ENCODE peak calls at places on chromosome 16, in five cellular contexts. One of them, this sample, is unnamed.

GRCh38 chr16:65889533-65889966 is 476.9 kb upstream of the CDH5 start:
- DNase-seq in AG10803: no peak
- DNase-seq in AG04450: no peak
- DNase-seq in PC-3: peak; percentile 96
- DNase-seq in fibroblast of the aortic adventitia: no peak
- DNase-seq in this sample: no peak

GRCh38 chr16:8908779-8909468 is 26.8 kb downstream of the LITAFD start:
- DNase-seq in PC-3: peak; percentile 7
- DNase-seq in AG04450: no peak
- DNase-seq in AG10803: no peak
- DNase-seq in fibroblast of the aortic adventitia: no peak
- DNase-seq in this sample: no peak

GRCh38 chr16:22098538-22099255 is 6.4 kb downstream of the VWA3A start:
- DNase-seq in PC-3: peak; percentile 60
- DNase-seq in fibroblast of the aortic adventitia: peak; percentile 55
- DNase-seq in AG04450: no peak
- DNase-seq in AG10803: peak; percentile 49
- DNase-seq in this sample: no peak

GRCh38 chr16:2429771-2430663 is 770 bp downstream of the CCNF start:
- DNase-seq in AG10803: no peak
- DNase-seq in PC-3: peak; percentile 45
- DNase-seq in fibroblast of the aortic adventitia: peak; percentile 16
- DNase-seq in AG04450: no peak
- DNase-seq in this sample: no peak

GRCh38 chr16:49148410-49148809 is 133.2 kb downstream of the CBLN1 start:
- DNase-seq in PC-3: no peak
- DNase-seq in AG10803: no peak
- DNase-seq in fibroblast of the aortic adventitia: no peak
- DNase-seq in AG04450: no peak
- DNase-seq in this sample: no peak

GRCh38 chr16:84979516-84979915 is 31.8 kb downstream of the ZDHHC7 start:
- DNase-seq in AG04450: no peak
- DNase-seq in PC-3: peak; percentile 69
- DNase-seq in AG10803: no peak
- DNase-seq in fibroblast of the aortic adventitia: no peak
- DNase-seq in this sample: no peak

GRCh38 chr16:77335652-77336234 is 99.1 kb downstream of the ADAMTS18 start:
- DNase-seq in PC-3: peak; percentile 13
- DNase-seq in fibroblast of the aortic adventitia: peak; percentile 43
- DNase-seq in AG04450: no peak
- DNase-seq in AG10803: no peak
- DNase-seq in this sample: no peak

GRCh38 chr16:64381979-64382378 is 739.9 kb downstream of the CDH11 start:
- DNase-seq in PC-3: no peak
- DNase-seq in AG04450: no peak
- DNase-seq in fibroblast of the aortic adventitia: no peak
- DNase-seq in AG10803: no peak
- DNase-seq in this sample: no peak

GRCh38 chr16:5885521-5885920 is 787.9 kb upstream of the EEF2KMT start:
- DNase-seq in AG04450: no peak
- DNase-seq in AG10803: no peak
- DNase-seq in fibroblast of the aortic adventitia: no peak
- DNase-seq in PC-3: no peak
- DNase-seq in this sample: no peak
- TF ChIP-seq CTCF in AG04450: no peak
- TF ChIP-seq CTCF in AG10803: no peak
- TF ChIP-seq CTCF in fibroblast of the aortic adventitia: no peak
- TF ChIP-seq CTCF in PC-3: no peak
- TF ChIP-seq CTCF in this sample: no peak

DNA sequence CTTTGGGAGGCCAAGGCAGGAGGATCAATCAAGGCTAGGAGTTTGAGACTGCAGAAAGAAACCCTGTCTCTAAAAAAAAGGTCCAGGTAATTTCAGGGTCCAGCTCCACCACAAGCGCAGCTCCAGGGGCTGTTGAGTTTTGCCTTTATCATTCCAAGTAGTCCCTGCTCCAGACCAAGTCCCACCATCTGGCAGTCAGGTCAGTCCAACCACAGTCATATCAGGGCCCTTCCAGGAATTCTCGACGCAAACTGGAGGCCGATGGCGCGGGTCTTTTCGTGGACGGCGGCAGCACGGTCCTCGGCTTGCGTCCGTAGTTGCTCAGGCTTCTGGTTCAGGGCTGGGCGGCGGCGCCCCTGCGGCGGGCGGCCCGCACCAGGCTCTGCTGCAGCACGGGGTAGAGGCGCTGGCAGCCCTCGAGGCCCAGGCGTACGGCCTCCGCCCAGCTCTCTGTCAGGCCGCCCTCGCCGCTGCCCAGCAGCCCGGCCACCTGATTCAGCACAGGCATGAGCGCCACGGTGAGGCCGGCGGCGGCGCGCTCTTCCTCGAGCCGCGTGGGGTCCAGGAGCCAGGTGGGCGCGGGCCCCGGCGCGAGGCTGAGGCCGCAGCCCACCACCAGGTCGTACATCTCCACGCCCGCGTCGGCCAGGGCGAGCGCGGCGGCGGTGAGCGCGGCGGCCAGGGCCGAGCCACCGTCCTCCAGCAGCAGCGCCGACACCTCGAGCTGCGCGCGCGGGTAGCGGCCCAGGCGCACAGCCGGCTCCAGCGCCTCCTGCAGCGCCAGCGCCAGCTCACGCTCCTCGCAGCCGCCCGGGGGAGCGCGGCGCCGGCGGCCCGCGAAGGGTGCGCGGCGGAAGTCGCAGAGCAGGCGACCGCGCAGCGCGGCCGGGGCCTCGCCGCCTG is 741 bp downstream of the EXOSC6 start:
- DNase-seq in PC-3: peak; percentile 23
- DNase-seq in fibroblast of the aortic adventitia: peak; percentile 48
- DNase-seq in AG04450: no peak
- DNase-seq in AG10803: peak; percentile 44
- DNase-seq in this sample: no peak
- TF ChIP-seq CTCF in PC-3: no peak
- TF ChIP-seq CTCF in fibroblast of the aortic adventitia: no peak
- TF ChIP-seq CTCF in AG04450: no peak
- TF ChIP-seq CTCF in AG10803: no peak
- TF ChIP-seq CTCF in this sample: no peak

DNA sequence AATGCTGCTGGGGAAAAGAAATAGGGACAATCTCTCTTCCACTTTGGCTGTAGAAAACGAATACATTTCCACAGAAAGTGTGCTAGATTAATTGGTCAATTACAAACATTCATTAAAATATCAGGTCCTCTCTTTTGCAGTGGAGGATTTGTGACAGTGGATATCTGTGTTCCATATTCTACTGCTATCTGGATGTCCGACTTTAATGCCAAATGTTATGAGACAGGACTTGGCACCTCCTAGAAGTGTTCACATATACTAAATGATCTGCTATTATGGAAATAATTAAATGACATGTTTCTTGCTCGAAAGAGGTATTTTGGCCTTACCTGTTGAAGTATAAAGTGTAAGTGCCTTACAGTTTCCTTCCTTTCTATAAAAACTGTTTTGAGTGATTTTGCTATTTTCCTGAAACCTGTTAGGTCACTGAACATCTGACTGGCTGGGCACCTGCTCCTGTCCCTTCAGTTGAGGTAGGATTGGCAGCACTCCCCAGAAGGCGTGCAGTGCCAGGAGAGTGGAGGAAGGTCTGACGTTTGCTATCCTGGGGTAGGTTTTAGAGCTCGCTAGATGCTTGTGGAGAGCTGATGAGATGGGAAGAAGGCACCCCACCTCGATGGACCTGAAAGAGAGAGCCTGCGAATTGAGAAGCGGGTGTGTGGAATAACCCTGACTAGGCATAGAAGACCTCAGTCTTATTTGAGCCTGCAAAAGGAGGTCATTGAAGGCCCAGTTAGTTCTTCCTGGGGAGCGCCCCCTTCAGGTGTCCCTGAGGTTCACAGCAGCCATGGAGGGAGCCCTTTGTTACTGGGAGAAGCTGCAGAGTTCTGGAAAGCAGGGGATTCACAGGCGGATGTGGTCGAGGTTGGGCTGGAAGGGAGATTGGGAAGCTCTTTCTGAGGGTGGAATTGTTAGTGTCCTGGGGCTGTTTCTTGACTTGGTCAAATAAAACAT is 159.4 kb upstream of the ZNF267 start:
- DNase-seq in fibroblast of the aortic adventitia: no peak
- DNase-seq in PC-3: no peak
- DNase-seq in AG04450: no peak
- DNase-seq in AG10803: no peak
- DNase-seq in this sample: no peak
- TF ChIP-seq CTCF in fibroblast of the aortic adventitia: peak; percentile 15
- TF ChIP-seq CTCF in PC-3: peak; percentile 48
- TF ChIP-seq CTCF in AG04450: peak; percentile 39
- TF ChIP-seq CTCF in AG10803: peak; percentile 26
- TF ChIP-seq CTCF in this sample: no peak

GRCh38 chr16:1101133-1101532 is 5.1 kb upstream of the C1QTNF8 start:
- DNase-seq in AG04450: no peak
- DNase-seq in AG10803: no peak
- DNase-seq in PC-3: no peak
- DNase-seq in fibroblast of the aortic adventitia: no peak
- DNase-seq in this sample: no peak
- TF ChIP-seq CTCF in AG04450: no peak
- TF ChIP-seq CTCF in AG10803: no peak
- TF ChIP-seq CTCF in PC-3: no peak
- TF ChIP-seq CTCF in fibroblast of the aortic adventitia: no peak
- TF ChIP-seq CTCF in this sample: no peak

DNA sequence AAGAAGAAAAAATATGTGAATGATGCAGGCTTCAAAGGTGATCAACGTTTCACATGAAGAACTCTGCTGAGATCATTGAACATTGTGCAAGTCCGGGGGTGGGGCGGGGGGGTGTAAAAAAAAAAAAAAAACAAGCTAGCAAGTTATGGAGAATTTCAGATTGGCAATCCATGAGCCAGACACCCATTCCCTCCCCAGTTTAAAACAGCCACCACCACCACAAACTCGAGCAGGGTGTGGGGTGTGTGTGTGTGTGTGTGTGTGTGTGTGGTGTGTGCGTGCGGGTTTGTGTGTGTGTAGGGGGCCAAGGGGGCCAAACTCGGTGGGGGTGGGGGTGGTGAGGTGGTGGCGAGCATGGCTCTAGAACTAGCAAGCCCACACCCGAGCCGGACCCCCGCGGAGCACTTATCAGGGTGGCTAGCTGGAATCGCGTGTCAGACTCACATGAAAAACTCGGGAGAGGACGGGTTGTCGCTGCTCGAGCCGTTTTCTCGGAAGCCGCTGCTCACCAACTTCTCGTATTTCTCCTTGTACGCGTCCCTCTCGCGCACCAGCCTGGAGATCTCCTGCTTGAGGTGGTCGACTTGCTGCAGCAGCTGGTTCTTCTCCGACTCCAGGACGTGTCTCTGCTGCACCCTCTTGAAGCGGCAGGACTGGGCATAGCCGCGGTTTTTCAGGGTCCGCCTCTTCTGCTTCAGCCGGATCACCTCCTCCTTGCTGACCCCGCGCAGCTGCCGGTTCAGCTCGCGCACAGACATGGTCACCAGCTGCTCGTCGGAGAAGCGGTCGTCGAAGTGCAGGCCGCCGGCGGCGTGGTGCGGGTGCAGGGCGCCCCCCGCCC is 2.0 kb downstream of the MAF start:
- DNase-seq in PC-3: no peak
- DNase-seq in AG10803: peak; percentile 30
- DNase-seq in fibroblast of the aortic adventitia: no peak
- DNase-seq in AG04450: no peak
- DNase-seq in this sample: no peak
- TF ChIP-seq CTCF in PC-3: no peak
- TF ChIP-seq CTCF in AG10803: peak; percentile 5
- TF ChIP-seq CTCF in fibroblast of the aortic adventitia: no peak
- TF ChIP-seq CTCF in AG04450: no peak
- TF ChIP-seq CTCF in this sample: no peak

DNA sequence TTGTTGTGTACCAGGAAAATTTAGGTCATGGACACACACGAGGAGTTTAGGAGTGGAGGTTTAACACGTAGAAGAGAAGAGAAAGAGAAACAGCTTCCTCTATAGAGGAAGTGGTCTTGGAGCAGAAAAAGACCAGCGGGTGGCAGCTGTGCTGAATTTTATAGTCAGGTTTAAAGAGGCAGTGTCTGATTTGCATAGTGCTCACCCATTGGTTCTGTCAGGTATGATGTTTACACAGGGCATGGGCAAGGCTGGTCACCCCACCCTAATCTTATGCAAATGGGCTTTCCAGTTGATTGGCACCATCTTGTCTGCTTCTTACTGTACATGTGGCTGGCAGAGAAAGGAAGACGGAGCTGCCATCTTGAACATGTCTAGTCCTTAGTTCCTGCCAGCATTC is 309.0 kb downstream of the CDH13 start:
- DNase-seq in PC-3: no peak
- DNase-seq in fibroblast of the aortic adventitia: no peak
- DNase-seq in AG04450: no peak
- DNase-seq in AG10803: no peak
- DNase-seq in this sample: no peak
- TF ChIP-seq CTCF in PC-3: no peak
- TF ChIP-seq CTCF in fibroblast of the aortic adventitia: no peak
- TF ChIP-seq CTCF in AG04450: no peak
- TF ChIP-seq CTCF in AG10803: no peak
- TF ChIP-seq CTCF in this sample: no peak

DNA sequence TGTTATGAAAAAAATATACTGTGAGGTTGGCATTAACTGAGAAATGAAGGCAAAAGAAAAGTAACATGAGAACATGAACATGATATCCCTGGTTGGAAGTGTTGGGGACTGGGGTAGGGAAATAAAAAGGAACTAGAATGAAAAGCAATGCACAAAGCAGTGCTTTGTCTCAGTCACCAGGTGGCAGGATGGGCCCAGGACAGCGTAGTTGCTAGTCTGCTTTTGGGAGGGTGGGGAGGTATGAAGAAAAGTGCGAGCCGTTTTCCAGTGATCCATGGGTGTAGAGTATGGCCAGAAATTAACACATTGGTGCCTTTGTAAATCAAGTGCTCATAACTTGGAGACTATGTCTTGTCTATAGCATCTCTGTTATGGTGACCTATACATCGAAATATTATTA is 662.5 kb upstream of the SALL1 start:
- DNase-seq in AG10803: no peak
- DNase-seq in fibroblast of the aortic adventitia: no peak
- DNase-seq in AG04450: no peak
- DNase-seq in PC-3: no peak
- DNase-seq in this sample: no peak
- TF ChIP-seq CTCF in AG10803: no peak
- TF ChIP-seq CTCF in fibroblast of the aortic adventitia: peak; percentile 4
- TF ChIP-seq CTCF in AG04450: peak; percentile 19
- TF ChIP-seq CTCF in PC-3: no peak
- TF ChIP-seq CTCF in this sample: no peak